ENCODE peak calls at places on chromosomes 5 and 9, in eight cellular contexts. D is astrocyte; E is CD4-positive, alpha-beta T cell; B is CD8-positive, alpha-beta T cell; C is uterus; L is B cell; Q is WTC11; W is fibroblast of lung. U is an unnamed sample.

GRCh38 chr9:16519001-16519400 is 351.5 kb downstream of the BNC2 start:
- DNase-seq in D (no peak), E (no peak), B (no peak), C (no peak), L (no peak), Q (peak), W (no peak), U (no peak)

GRCh38 chr5:151686673-151687378 is at the start of gene SPARC:
- DNase-seq in D (peak), E (no peak), B (no peak), C (peak), L (no peak), Q (peak), W (peak), U (no peak)

GRCh38 chr9:96150324-96151023 is 151.5 kb downstream of the HSD17B3 start:
- DNase-seq in D (peak), E (peak), B (peak), C (no peak), L (no peak), Q (no peak), W (no peak), U (peak)

GRCh38 chr5:124849774-124850173 is 103.3 kb upstream of the ZNF608 start:
- DNase-seq in D (no peak), E (no peak), B (no peak), C (no peak), L (no peak), Q (no peak), W (no peak), U (no peak)

GRCh38 chr9:136519263-136520052 is 26.4 kb downstream of the NOTCH1 start:
- DNase-seq in D (no peak), E (no peak), B (no peak), C (no peak), L (no peak), Q (no peak), W (no peak), U (no peak)

GRCh38 chr5:10567181-10567591 is 3.3 kb downstream of the ANKRD33B start:
- DNase-seq in D (peak), E (no peak), B (no peak), C (no peak), L (no peak), Q (no peak), W (no peak), U (no peak)

GRCh38 chr9:72695365-72695764 is 174.0 kb downstream of the TMC1 start:
- DNase-seq in D (no peak), E (no peak), B (no peak), C (no peak), L (no peak), Q (no peak), W (no peak), U (no peak)

GRCh38 chr5:23528677-23529076 is 21.3 kb downstream of the PRDM9 start:
- DNase-seq in D (no peak), E (no peak), B (no peak), C (no peak), L (no peak), Q (no peak), W (no peak), U (no peak)

GRCh38 chr5:53069626-53070025 is 39.9 kb downstream of the MOCS2 start:
- DNase-seq in D (peak), E (no peak), B (no peak), C (no peak), L (no peak), Q (no peak), W (peak), U (no peak)

DNA sequence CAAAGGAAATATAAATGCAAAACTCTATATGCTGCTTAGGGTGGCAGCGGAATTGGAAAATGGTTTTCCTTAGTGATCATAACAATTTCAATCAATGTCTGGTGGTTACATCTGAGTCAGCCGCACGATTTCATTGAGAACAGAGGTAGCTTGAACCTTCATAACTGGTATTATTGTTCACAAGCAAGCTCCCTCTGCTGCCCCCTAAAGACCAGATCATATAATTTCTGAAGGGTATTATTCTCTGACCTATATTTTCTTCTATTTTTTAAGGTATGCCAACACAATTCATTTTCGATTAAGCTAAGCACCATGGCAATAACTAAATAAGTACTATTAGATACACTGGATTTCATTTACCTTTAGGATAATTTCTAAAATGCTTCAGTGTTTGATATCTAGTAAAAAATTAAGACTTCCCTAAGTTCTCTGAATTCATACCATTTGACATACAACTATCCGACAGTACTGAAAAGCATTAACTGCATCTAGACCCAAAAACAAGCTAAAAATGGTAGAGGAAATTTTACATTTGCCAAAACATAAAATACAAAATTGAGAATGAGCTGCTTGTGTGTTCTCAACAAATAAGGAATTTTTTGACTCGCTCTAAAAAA is 181.1 kb upstream of the SPEF2 start:
- DNase-seq in D (no peak), E (no peak), B (no peak), C (no peak), L (no peak), Q (no peak), W (peak), U (no peak)
- TF ChIP-seq CTCF in D (peak), E (no peak), B (no peak), C (peak), L (no peak), Q (peak), W (peak), U (peak)

GRCh38 chr5:142221091-142221860 is 103.5 kb downstream of the SPRY4 start:
- DNase-seq in D (no peak), E (no peak), B (no peak), C (no peak), L (no peak), Q (no peak), W (peak), U (no peak)
- TF ChIP-seq CTCF in D (no peak), E (no peak), B (no peak), C (no peak), L (no peak), Q (no peak), W (no peak), U (no peak)

GRCh38 chr5:98349251-98349989 is 424.0 kb upstream of the RGMB start:
- DNase-seq in D (peak), E (no peak), B (no peak), C (no peak), L (no peak), Q (no peak), W (peak), U (no peak)
- TF ChIP-seq CTCF in D (peak), E (no peak), B (no peak), C (no peak), L (no peak), Q (peak), W (peak), U (peak)

DNA sequence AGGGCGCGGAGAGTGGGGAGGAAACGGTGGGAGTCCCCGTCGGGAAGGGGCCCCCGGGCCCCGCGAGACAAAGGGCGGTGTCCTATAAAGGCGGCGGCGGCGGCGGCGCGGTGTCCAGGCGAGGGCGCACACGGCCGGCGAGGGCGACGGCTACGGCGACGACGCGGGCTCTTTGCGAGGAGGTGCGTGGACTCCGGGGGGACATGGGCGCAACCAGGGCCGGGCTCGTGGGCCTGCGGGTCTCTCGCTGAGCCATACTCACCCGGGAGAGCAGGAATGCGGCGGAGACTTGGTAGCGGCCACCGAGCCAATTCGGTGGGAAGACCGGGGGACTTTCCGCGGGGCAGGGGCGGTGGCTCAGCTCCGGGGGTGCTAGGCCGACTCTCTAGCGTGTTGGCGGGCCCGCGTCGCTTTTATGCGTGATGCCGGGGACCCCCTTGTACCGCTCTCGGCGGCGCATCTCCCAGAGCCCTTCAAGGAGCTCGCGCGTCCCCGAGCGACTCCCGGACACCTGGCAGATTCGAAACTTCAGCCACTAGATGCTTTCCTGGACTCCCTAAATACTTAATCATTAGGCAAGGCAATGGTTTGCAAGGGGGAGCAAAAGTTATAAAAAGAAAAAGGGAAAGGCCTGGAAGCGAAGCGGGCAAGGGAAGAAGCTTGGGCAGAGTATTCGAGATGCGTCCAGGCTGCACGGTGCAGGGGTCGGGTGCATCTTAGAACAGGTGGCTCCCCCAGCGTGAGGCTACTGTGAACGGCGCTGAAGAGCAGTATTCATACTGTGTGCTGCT is 5.9 kb upstream of the TAL2 start:
- DNase-seq in D (no peak), E (no peak), B (no peak), C (no peak), L (peak), Q (peak), W (no peak), U (no peak)
- TF ChIP-seq CTCF in D (no peak), E (no peak), B (no peak), C (no peak), L (peak), Q (no peak), W (no peak), U (peak)

GRCh38 chr5:143195496-143195895 is 208.0 kb downstream of the NR3C1 start:
- DNase-seq in D (no peak), E (no peak), B (no peak), C (no peak), L (no peak), Q (no peak), W (peak), U (no peak)

GRCh38 chr5:143198332-143198731 is 205.2 kb downstream of the NR3C1 start:
- DNase-seq in D (no peak), E (no peak), B (no peak), C (no peak), L (no peak), Q (no peak), W (no peak), U (no peak)

GRCh38 chr5:143194713-143195112 is 208.8 kb downstream of the NR3C1 start:
- DNase-seq in D (no peak), E (no peak), B (no peak), C (no peak), L (no peak), Q (no peak), W (no peak), U (no peak)

GRCh38 chr5:143197260-143197656 is 206.2 kb downstream of the NR3C1 start:
- DNase-seq in D (peak), E (no peak), B (no peak), C (no peak), L (no peak), Q (no peak), W (no peak), U (no peak)

DNA sequence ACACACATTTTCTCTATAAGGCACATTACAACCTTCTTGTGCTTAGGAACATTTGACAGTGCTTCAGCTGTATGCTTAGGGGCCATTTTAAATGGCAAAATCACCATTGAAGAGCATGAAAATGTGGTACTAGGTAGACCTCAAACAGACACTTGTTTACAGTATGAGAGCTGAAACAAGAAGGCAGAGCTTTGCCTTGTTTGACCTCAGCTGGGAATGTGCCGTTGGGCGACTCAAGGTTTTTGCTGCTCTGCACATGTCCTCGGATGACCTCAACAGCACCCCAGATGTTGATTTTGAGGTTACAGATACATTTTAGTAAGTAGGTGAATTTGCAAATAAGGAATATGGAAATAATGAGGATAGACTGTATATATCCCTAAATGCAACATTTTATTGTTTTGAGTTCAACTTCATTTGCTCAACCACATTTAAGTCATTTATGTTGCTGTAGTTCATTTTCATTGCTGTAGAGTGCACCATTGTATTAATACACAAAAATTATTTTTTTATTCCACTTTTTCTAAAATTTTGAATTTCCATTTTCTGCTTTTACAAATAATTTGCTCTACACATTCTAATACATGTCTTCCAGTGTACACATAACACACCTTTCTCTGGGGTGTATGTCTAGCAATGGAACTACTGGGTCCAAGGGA is 206.8 kb downstream of the NR3C1 start:
- DNase-seq in D (no peak), E (no peak), B (no peak), C (no peak), L (no peak), Q (no peak), W (peak), U (no peak)
- TF ChIP-seq CTCF in D (no peak), E (no peak), B (peak), C (no peak), L (peak), Q (no peak), W (no peak), U (no peak)

GRCh38 chr5:158755221-158755620 is 344.5 kb downstream of the EBF1 start:
- DNase-seq in D (no peak), E (no peak), B (no peak), C (no peak), L (no peak), Q (no peak), W (no peak), U (no peak)

GRCh38 chr5:158755971-158756370 is 343.7 kb downstream of the EBF1 start:
- DNase-seq in D (peak), E (no peak), B (no peak), C (no peak), L (no peak), Q (no peak), W (peak), U (no peak)

GRCh38 chr5:158759276-158759675 is 340.4 kb downstream of the EBF1 start:
- DNase-seq in D (no peak), E (no peak), B (no peak), C (no peak), L (no peak), Q (no peak), W (no peak), U (no peak)

GRCh38 chr5:158758666-158759065 is 341.1 kb downstream of the EBF1 start:
- DNase-seq in D (peak), E (no peak), B (no peak), C (no peak), L (no peak), Q (no peak), W (no peak), U (no peak)

DNA sequence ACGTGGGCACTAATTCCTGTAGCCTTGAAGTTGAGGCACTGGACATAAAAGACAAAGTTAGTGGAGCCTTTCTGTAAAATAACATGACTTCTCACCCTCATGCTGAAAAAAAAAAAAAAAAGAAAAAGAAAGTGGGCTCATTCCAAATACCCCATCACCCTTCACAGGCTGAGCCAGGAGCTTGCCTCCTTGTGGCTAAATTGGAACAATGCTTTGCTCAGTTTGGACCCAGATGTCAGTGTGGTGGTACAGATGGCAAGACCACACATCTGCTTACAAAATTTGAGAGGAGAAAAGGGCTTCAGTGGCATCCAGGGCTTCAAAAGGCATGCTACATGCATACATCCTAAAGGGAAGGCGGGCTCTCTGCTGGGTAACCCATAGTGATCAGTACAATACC is 342.8 kb downstream of the EBF1 start:
- DNase-seq in D (no peak), E (no peak), B (no peak), C (no peak), L (no peak), Q (no peak), W (no peak), U (no peak)
- TF ChIP-seq CTCF in D (no peak), E (no peak), B (no peak), C (peak), L (peak), Q (no peak), W (peak), U (no peak)

DNA sequence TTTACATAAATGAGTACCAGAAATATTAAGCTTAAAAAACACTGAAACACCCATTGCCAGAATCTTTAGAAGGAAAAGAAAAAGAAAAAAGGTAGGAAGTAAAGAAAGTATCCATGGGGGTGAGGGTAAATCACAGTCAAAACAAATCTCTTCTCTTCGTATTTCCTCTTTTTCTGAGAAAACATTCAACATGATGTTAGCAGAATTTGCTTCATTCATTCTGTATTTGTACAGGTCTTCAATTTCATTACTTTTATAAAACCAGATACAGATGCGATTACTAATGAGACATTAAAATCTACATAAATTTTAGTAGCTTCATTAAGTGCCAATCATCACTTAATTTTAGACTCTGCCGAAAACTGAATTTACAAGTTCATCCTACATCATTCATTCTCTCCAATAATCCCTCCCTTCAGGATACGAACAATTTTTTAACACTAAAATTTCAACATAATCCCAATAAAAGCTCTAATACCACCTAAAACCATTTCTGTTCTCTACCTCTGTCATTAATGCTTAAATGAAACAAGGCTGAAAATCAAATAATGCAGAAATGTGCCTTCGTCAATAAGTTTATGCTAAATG is 7.0 kb downstream of the NR3C1 start:
- DNase-seq in D (no peak), E (no peak), B (no peak), C (no peak), L (no peak), Q (no peak), W (no peak), U (no peak)
- TF ChIP-seq CTCF in D (no peak), E (no peak), B (no peak), C (no peak), L (no peak), Q (no peak), W (no peak), U (no peak)

GRCh38 chr5:119451561-119451960 is 736 bp upstream of the HSD17B4 start:
- DNase-seq in D (no peak), E (no peak), B (no peak), C (no peak), L (no peak), Q (no peak), W (no peak), U (no peak)
- TF ChIP-seq CTCF in D (no peak), E (no peak), B (no peak), C (no peak), L (no peak), Q (peak), W (no peak), U (no peak)

DNA sequence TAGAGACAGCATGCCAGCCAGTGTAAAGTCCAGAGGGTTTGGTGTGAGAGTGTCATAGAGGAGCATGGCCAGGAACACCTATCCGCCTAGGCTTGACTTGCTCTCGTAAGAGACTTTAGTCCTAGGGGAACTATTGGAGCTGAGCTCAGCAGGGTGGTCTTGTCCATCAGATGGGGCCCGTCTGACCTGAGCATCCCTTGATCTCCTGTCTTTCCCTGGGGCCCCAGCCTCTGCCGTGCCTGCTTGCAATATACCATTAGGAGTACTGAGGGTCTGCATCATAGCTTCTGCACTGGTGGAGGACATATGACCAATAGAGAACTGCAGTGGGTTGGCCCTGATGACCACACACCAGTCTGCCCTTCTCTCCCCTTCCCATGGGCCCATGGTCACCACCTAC is 251.0 kb downstream of the TUSC1 start:
- DNase-seq in D (no peak), E (no peak), B (no peak), C (no peak), L (no peak), Q (no peak), W (no peak), U (no peak)
- TF ChIP-seq CTCF in D (no peak), E (no peak), B (no peak), C (no peak), L (no peak), Q (no peak), W (no peak), U (no peak)